ENCODE peak calls at places on chromosomes 12 and 14, in seven cellular contexts. A is thoracic aorta, T is left lung, J is right lobe of liver, H is psoas muscle, V is transverse colon, P is PC-3. Z is an unnamed sample.

GRCh38 chr14:24659916-24660570 is 26.1 kb upstream of the GZMB start:
- DNase-seq in A (no peak), T (no peak), J (no peak), H (no peak), V (no peak), P (no peak), Z (no peak)

GRCh38 chr14:94623856-94624499 is 11.8 kb downstream of the SERPINA3 start:
- DNase-seq in A (no peak), T (no peak), J (peak; percentile 64), H (no peak), V (no peak), P (no peak), Z (no peak)

GRCh38 chr14:69941768-69942742 is 62.8 kb downstream of the SMOC1 start:
- DNase-seq in A (no peak), T (no peak), J (no peak), H (no peak), V (no peak), P (no peak), Z (no peak)

GRCh38 chr12:89932950-89933349 is 224.3 kb upstream of the ATP2B1 start:
- DNase-seq in A (no peak), T (no peak), J (no peak), H (no peak), V (no peak), P (peak; percentile 55), Z (no peak)

GRCh38 chr14:23445773-23446172 is 10.3 kb upstream of the MYH7 start:
- DNase-seq in A (no peak), T (no peak), J (no peak), H (no peak), V (no peak), P (no peak), Z (no peak)

GRCh38 chr12:12209043-12209442 is 57.8 kb downstream of the LRP6 start:
- DNase-seq in A (no peak), T (no peak), J (no peak), H (no peak), V (no peak), P (no peak), Z (no peak)

GRCh38 chr14:53285806-53286205 is 132.7 kb upstream of the DDHD1 start:
- DNase-seq in A (no peak), T (no peak), J (no peak), H (no peak), V (no peak), P (peak; percentile 44), Z (no peak)

GRCh38 chr14:20723458-20723857 is 22.2 kb upstream of the EDDM3A start:
- DNase-seq in A (no peak), T (no peak), J (no peak), H (no peak), V (no peak), P (no peak), Z (no peak)

GRCh38 chr14:32417956-32418552 is 89.0 kb downstream of the AKAP6 start:
- DNase-seq in A (peak; percentile 28), T (no peak), J (peak; percentile 23), H (no peak), V (peak; percentile 40), P (peak; percentile 82), Z (peak; percentile 15)

GRCh38 chr12:47032644-47033043 is 46.8 kb upstream of the PCED1B start:
- DNase-seq in A (no peak), T (no peak), J (no peak), H (no peak), V (no peak), P (peak; percentile 78), Z (no peak)

DNA sequence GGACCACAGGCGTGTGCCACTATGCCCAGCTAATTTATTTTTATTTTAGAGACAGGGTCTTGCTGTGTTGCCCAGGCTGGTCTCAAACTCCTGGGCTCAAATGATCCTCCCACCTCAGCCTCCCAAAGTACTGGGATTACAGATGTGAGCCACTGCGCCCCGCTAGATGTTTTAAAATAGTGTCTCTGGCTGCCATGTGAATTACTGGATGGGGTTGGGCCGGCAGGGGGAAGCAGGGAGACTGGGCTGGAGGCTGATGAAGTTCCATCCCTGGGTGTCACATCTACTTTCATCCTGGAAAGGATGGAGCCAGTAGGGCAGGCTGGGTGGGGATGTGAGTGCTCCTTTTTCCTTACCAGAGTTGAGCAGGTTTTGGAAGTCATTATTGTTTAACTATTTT is 46.1 kb downstream of the DNAH10 start:
- DNase-seq in A (no peak), T (no peak), J (peak; percentile 28), H (no peak), V (no peak), P (peak; percentile 37), Z (no peak)
- TF ChIP-seq CTCF in A (no peak), T (no peak), J (peak; percentile 20), H (no peak), V (peak; percentile 9), P (peak; percentile 62), Z (no peak)

GRCh38 chr12:103930787-103931536 is 752 bp downstream of the HSP90B1 start:
- DNase-seq in A (no peak), T (peak; percentile 38), J (peak; percentile 49), H (peak; percentile 35), V (peak; percentile 51), P (peak; percentile 19), Z (peak; percentile 40)

GRCh38 chr12:103924761-103925641 is 5.2 kb upstream of the HSP90B1 start:
- DNase-seq in A (no peak), T (no peak), J (no peak), H (no peak), V (no peak), P (peak; percentile 77), Z (no peak)

GRCh38 chr12:103929051-103929908 is 930 bp upstream of the HSP90B1 start:
- DNase-seq in A (peak; percentile 78), T (peak; percentile 89), J (peak; percentile 82), H (peak; percentile 83), V (peak; percentile 83), P (peak; percentile 92), Z (peak; percentile 87)

GRCh38 chr12:103929909-103930786 is at the start of gene HSP90B1:
- DNase-seq in A (peak; percentile 98), T (peak; percentile 99), J (peak; percentile 99), H (peak; percentile 99), V (peak; percentile 100), P (peak; percentile 100), Z (peak; percentile 100)

DNA sequence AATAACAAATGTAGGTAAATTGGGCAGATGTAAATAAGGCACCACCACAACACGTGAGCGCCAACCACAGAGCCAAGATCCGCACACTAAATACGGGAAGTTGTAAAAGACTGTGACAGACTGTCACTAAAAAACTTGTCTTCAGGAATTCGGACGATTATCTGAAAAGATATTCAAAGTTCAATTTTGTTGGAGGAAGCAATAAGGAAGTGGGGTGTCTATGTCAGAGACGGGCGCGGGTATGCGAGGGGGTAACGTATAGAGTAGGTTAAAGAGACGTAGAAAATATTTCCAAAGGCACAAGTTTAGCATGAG is 1.5 kb upstream of the HSP90B1 start:
- DNase-seq in A (no peak), T (peak; percentile 53), J (peak; percentile 26), H (no peak), V (peak; percentile 70), P (no peak), Z (no peak)
- H3K27ac ChIP-seq in A (peak overlapping the region; percentile 92), T (peak overlapping the region; percentile 95), J (peak overlapping the region; percentile 84), H (peak overlapping the region; percentile 94), V (peak overlapping the region; percentile 91), P (peak overlapping the region; percentile 78), Z (peak overlapping the region; percentile 90)

GRCh38 chr12:111685811-111686573 is at the start of the genes ACAD10 and BRAP:
- DNase-seq in A (peak; percentile 65), T (peak; percentile 94), J (peak; percentile 92), H (peak; percentile 94), V (peak; percentile 97), P (peak; percentile 98), Z (peak; percentile 83)
- TF ChIP-seq CTCF in A (no peak), T (no peak), J (no peak), H (no peak), V (no peak), P (no peak), Z (no peak)

DNA sequence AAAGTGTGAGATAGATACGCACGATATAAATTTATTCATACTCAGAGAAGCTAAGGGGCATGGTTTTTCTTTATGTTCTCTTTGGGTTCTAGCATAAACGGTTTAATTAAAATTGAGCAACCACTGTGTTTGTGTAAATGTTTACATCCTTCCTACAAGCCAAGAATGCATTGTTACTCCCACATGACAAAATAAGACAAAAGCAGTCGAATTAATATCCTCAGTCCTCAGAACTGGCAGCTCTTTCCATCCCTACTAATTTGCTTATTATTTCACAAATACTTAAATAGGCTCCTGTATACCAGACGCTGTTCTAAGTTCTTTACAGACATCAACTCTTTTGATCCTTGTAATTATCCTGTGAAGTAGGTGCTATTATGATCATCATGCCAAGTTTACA is 32.0 kb downstream of the SSPN start:
- DNase-seq in A (no peak), T (no peak), J (no peak), H (no peak), V (no peak), P (no peak), Z (no peak)
- H3K27ac ChIP-seq in A (no peak overlapping the region), T (no peak overlapping the region), J (no peak overlapping the region), H (no peak overlapping the region), V (no peak overlapping the region), P (no peak overlapping the region), Z (no peak overlapping the region)

GRCh38 chr12:87344699-87345098 is 684.5 kb downstream of the C12orf50 start:
- DNase-seq in A (no peak), T (no peak), J (no peak), H (no peak), V (no peak), P (peak; percentile 55), Z (no peak)
- TF ChIP-seq CTCF in A (no peak), T (no peak), J (no peak), H (no peak), V (no peak), P (peak; percentile 72), Z (no peak)

Z was measured in tibial nerve.